ENCODE peak calls at places on chromosomes 2 and 18, in ten cellular contexts. V, D, Z, X, Q, C, N, I, A and J are unnamed samples.

GRCh38 chr2:71886241-71886640 is 261.4 kb downstream of the CYP26B1 start:
- DNase-seq in I (no peak), D (no peak), N (no peak), X (peak), C (no peak), A (no peak), Q (no peak), Z (no peak), V (peak), J (no peak)

GRCh38 chr2:196233033-196233807 is 61.8 kb upstream of the STK17B start:
- DNase-seq in I (no peak), D (peak), V (peak), X (peak), Q (peak), N (peak), Z (no peak), C (peak), A (no peak), J (peak)

GRCh38 chr2:8514748-8515389 is 167.0 kb upstream of the ID2 start:
- DNase-seq in C (peak), Z (no peak), X (no peak), N (no peak), D (no peak), V (no peak), A (no peak), I (no peak), Q (no peak), J (no peak)

GRCh38 chr18:54238181-54238936 is 13.9 kb upstream of the MBD2 start:
- DNase-seq in D (no peak), I (no peak), V (peak), X (no peak), Q (no peak), N (no peak), A (no peak), Z (no peak), C (no peak), J (no peak)

GRCh38 chr2:47422016-47422415 is 19.1 kb downstream of the MSH2 start:
- DNase-seq in Z (no peak), Q (no peak), N (no peak), D (no peak), C (no peak), A (no peak), I (no peak), V (no peak), X (peak), J (peak)

GRCh38 chr2:13052547-13052946 is 335.8 kb downstream of the TRIB2 start:
- DNase-seq in C (no peak), Z (no peak), Q (no peak), V (no peak), I (no peak), X (no peak), N (no peak), A (no peak), D (no peak), J (no peak)

GRCh38 chr2:201964631-201965206 is 68.9 kb upstream of the FZD7 start:
- DNase-seq in V (no peak), A (no peak), X (no peak), D (peak), Z (no peak), N (no peak), I (no peak), Q (no peak), C (no peak), J (peak)

GRCh38 chr2:154307007-154307406 is 391.5 kb upstream of the KCNJ3 start:
- DNase-seq in Z (no peak), D (no peak), N (no peak), A (no peak), V (no peak), C (no peak), I (no peak), X (no peak), Q (no peak), J (no peak)

GRCh38 chr2:207540431-207540830 is 10.7 kb downstream of the CREB1 start:
- DNase-seq in A (no peak), D (no peak), Q (no peak), I (no peak), X (no peak), Z (no peak), N (no peak), V (no peak), C (no peak), J (no peak)

GRCh38 chr2:120589782-120590608 is 145.7 kb upstream of the GLI2 start:
- DNase-seq in V (peak), C (no peak), N (peak), D (no peak), I (no peak), Z (no peak), X (peak), Q (peak), A (no peak), J (peak)

GRCh38 chr2:142642654-142643053 is 234.8 kb upstream of the KYNU start:
- DNase-seq in I (no peak), V (no peak), D (no peak), A (no peak), C (no peak), Z (no peak), X (peak), N (no peak), Q (no peak), J (peak)

DNA sequence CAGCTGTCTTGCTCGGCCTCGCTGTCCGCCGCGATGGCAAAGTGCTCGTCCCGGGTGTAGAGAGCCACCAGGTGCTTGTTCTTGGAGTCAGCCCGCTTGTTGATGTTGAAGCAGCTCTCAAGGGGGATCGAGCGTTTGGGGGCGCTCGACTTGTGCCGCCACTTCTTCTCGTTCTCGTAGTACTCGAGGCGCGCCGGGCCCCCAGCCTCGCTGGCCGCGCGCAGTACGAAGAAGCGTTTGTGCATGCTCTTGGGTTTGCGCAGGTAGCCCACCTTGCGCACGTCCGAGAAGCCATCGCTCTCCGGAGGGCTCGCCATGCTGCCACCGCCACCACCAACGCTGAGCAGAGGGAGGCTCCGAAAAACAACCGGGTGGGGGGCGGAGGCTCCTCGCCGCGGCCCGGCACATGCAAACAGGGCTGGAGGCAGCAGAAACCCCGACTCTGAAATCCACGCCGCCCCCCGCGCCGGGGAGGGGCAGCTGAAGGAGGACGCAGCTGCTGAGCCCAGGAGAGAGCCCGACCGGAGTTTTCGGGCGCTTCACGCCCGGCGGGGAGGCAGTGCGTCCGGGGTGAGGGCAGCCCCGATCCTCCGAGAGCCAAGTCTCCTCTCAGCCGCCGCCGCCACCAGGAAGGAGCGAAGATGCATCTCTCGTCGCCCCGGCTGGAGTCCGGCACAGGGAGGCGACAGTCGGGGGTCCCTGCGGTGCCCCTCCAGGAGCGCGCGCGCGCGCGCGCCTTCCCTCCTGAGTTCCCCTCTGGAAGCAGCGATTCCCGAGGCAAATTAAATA is 1.0 kb downstream of the IRS1 start:
- DNase-seq in Q (peak), Z (peak), V (no peak), I (peak), D (no peak), X (peak), N (peak), C (peak), A (peak), J (peak)
- H3K4me3 ChIP-seq in Q (peak), Z (peak), V (peak), I (peak), D (peak), X (peak), N (peak), C (peak), A (peak), J (peak)

GRCh38 chr2:149715005-149715592 is 127.5 kb upstream of the MMADHC start:
- DNase-seq in I (no peak), X (peak), C (no peak), Q (no peak), D (no peak), N (peak), Z (peak), V (peak), A (no peak), J (peak)
- TF ChIP-seq CTCF in I (peak), X (peak), C (no peak), Q (no peak), D (no peak), N (peak), Z (peak), V (peak), A (peak), J (peak)

DNA sequence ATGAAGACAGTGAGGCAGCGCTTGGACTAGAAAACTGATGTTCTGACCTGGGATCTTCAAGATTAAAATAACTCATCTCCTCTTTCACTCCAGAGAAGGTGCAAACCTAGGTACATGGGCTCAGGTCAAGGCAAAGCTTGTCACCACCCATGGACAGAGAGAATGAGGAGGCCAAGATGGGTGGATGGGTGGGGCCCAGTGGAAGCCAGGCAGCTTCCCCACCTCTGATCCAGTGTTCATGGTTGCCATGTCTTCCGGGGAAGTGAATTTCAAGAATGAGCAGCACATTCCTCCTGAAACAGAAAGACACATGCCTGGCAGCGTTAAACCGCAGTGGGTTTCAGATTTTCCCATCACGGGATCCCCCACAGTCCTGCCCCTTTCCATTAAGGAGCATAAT is 301.7 kb downstream of the EIPR1 start:
- DNase-seq in V (no peak), Q (no peak), A (no peak), Z (no peak), X (no peak), I (no peak), N (no peak), D (no peak), C (no peak), J (no peak)
- H3K4me3 ChIP-seq in V (no peak), Q (no peak), A (no peak), Z (no peak), X (no peak), I (no peak), N (no peak), D (no peak), C (no peak), J (no peak)

DNA sequence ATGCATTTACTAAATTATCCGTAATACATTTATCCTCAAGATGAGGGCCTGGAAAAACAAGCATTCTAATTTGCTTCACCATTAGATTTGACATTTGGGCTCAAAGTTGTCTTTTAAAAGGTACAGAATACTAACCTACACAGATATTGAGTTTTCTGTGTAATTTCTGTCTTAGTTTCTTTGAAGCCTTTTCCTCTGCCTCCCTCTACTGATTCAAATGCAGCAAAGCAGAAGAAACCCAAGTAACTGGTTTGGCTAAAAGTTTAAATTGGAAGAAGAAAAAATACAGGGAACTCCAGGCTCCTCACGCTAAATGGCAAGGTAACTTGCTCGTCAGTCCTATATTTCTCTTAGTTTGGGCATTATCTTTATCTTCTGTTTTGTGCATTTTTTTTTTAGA is 53.3 kb upstream of the SLC5A7 start:
- DNase-seq in I (no peak), A (no peak), Z (no peak), D (no peak), X (peak), V (no peak), C (no peak), Q (no peak), N (peak), J (peak)
- TF ChIP-seq CTCF in I (peak), A (peak), Z (peak), D (no peak), X (peak), V (no peak), C (no peak), Q (no peak), N (peak), J (peak)

GRCh38 chr2:213188971-213189899 is 37.8 kb upstream of the IKZF2 start:
- DNase-seq in C (no peak), I (no peak), V (no peak), N (no peak), A (no peak), D (no peak), Z (peak), X (peak), Q (no peak), J (peak)
- H3K4me3 ChIP-seq in C (no peak), I (no peak), V (no peak), N (no peak), A (no peak), D (no peak), Z (no peak), X (no peak), Q (no peak), J (no peak)

GRCh38 chr2:114537777-114538176 is 95.3 kb downstream of the DPP10 start:
- DNase-seq in I (no peak), C (no peak), Z (no peak), N (no peak), A (no peak), V (no peak), Q (no peak), X (no peak), D (no peak), J (no peak)

GRCh38 chr2:114548151-114548550 is 105.7 kb downstream of the DPP10 start:
- DNase-seq in Q (no peak), I (no peak), N (no peak), D (no peak), X (no peak), C (no peak), V (no peak), A (no peak), Z (no peak), J (no peak)

GRCh38 chr2:114546511-114546910 is 104.1 kb downstream of the DPP10 start:
- DNase-seq in A (no peak), N (no peak), X (no peak), D (no peak), Z (no peak), V (no peak), Q (no peak), I (no peak), C (no peak), J (no peak)

GRCh38 chr2:114545052-114545451 is 102.6 kb downstream of the DPP10 start:
- DNase-seq in I (no peak), V (no peak), C (no peak), Z (no peak), A (no peak), D (no peak), Q (no peak), N (no peak), X (no peak), J (no peak)

GRCh38 chr2:114543106-114543806 is 100.8 kb downstream of the DPP10 start:
- DNase-seq in Z (no peak), D (no peak), C (peak), X (peak), N (peak), A (no peak), I (peak), Q (peak), V (no peak), J (peak)
- TF ChIP-seq CTCF in Z (no peak), D (no peak), C (peak), X (no peak), N (peak), A (peak), I (peak), Q (no peak), V (no peak), J (no peak)

GRCh38 chr2:85583667-85584353 is 421 bp upstream of the VAMP5 start:
- DNase-seq in Z (no peak), X (no peak), N (no peak), V (no peak), Q (no peak), A (no peak), C (no peak), D (peak), I (no peak), J (no peak)
- H3K4me3 ChIP-seq in Z (peak), X (peak), N (no peak), V (peak), Q (no peak), A (peak), C (peak), D (peak), I (peak), J (peak)

GRCh38 chr18:68840554-68841263 is 42.8 kb downstream of the CCDC102B start:
- DNase-seq in X (peak), N (peak), A (no peak), Q (peak), V (peak), Z (no peak), D (peak), C (no peak), I (no peak), J (peak)

GRCh38 chr18:68839701-68840100 is 41.8 kb downstream of the CCDC102B start:
- DNase-seq in I (no peak), X (peak), V (no peak), N (no peak), A (no peak), C (no peak), Z (no peak), D (no peak), Q (no peak), J (no peak)

GRCh38 chr18:68847219-68847860 is 49.5 kb downstream of the CCDC102B start:
- DNase-seq in A (no peak), Q (no peak), C (no peak), N (peak), I (no peak), D (no peak), V (peak), X (peak), Z (no peak), J (peak)

GRCh38 chr18:68841301-68841700 is 43.4 kb downstream of the CCDC102B start:
- DNase-seq in D (no peak), X (no peak), A (no peak), I (no peak), C (no peak), V (no peak), N (no peak), Q (no peak), Z (no peak), J (peak)

DNA sequence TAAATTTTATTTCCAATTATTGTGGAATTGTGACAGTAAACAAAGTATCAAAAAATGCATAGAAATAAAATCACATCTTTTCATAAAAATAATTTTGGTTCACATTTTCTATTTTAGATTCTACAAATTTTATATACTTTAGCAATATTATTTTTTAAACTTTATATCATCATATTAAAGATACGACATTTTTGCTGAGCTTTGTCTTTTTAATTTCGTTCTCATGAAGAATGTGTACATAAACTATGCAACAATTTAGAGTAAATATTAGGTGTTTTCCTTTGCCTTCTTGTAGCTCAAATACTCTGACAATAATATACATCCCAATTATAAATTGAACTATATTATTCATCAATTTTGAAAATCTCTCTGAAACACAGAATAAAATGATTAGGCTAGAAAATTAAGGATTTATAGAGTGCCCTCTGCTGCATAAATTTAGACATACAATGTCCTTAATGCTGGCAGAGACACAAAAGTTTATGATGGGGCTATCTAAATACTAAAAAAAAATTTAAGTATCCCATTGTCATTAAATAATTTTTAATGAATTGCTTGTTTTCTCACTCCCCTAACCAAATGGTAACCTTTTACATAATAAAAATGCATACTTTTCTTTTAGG is 45.7 kb downstream of the CCDC102B start:
- DNase-seq in I (no peak), C (no peak), D (no peak), Q (no peak), X (peak), V (peak), Z (no peak), N (no peak), A (no peak), J (peak)
- TF ChIP-seq CTCF in I (no peak), C (no peak), D (no peak), Q (no peak), X (peak), V (no peak), Z (peak), N (no peak), A (peak), J (peak)

GRCh38 chr2:28163627-28164279 is 228.9 kb upstream of the FOSL2 start:
- DNase-seq in N (no peak), A (no peak), C (no peak), Q (no peak), V (no peak), I (no peak), X (no peak), Z (peak), D (peak), J (no peak)

GRCh38 chr2:28162538-28162937 is 230.1 kb upstream of the FOSL2 start:
- DNase-seq in V (no peak), Q (no peak), A (no peak), D (no peak), C (no peak), I (no peak), X (no peak), Z (no peak), N (no peak), J (no peak)

GRCh38 chr2:28163028-28163427 is 229.6 kb upstream of the FOSL2 start:
- DNase-seq in A (no peak), C (no peak), I (no peak), N (no peak), Q (no peak), X (no peak), Z (no peak), D (no peak), V (no peak), J (no peak)

GRCh38 chr2:28165087-28165652 is 227.5 kb upstream of the FOSL2 start:
- DNase-seq in Z (no peak), C (no peak), I (no peak), A (no peak), X (no peak), V (no peak), N (no peak), Q (no peak), D (no peak), J (no peak)

GRCh38 chr2:28164280-28164801 is 228.3 kb upstream of the FOSL2 start:
- DNase-seq in Z (peak), V (peak), A (no peak), Q (no peak), I (no peak), X (peak), C (peak), D (peak), N (no peak), J (peak)
- H3K4me3 ChIP-seq in Z (no peak), V (no peak), A (no peak), Q (no peak), I (no peak), X (no peak), C (no peak), D (peak), N (no peak), J (no peak)